ENCODE peak calls at places on chromosomes 13 and 19, in eight cellular contexts. One of them, this sample, is unnamed.

GRCh38 chr13:80695841-80696240 is 354.9 kb upstream of the SPRY2 start:
- DNase-seq in activated naive CD8-positive, alpha-beta T cell treated with anti-CD3 and anti-CD28 coated beads, Interleukin-2, amount 50 U/mL, for 24 hours: no peak
- DNase-seq in T-helper 2 cell: no peak
- DNase-seq in left cardiac atrium: no peak
- DNase-seq in stimulated activated CD4-positive, alpha-beta T cell treated with anti-CD3 and anti-CD28 coated beads, Interleukin-2, amount 100 ng/mL, for 24 hours: no peak
- DNase-seq in bronchial epithelial cell: no peak
- DNase-seq in AG09319: no peak
- DNase-seq in M059J: no peak
- DNase-seq in this sample: no peak

GRCh38 chr13:40187324-40187795 is 479.1 kb downstream of the FOXO1 start:
- DNase-seq in AG09319: no peak
- DNase-seq in M059J: no peak
- DNase-seq in T-helper 2 cell: no peak
- DNase-seq in stimulated activated CD4-positive, alpha-beta T cell treated with anti-CD3 and anti-CD28 coated beads, Interleukin-2, amount 100 ng/mL, for 24 hours: peak
- DNase-seq in left cardiac atrium: no peak
- DNase-seq in bronchial epithelial cell: no peak
- DNase-seq in activated naive CD8-positive, alpha-beta T cell treated with anti-CD3 and anti-CD28 coated beads, Interleukin-2, amount 50 U/mL, for 24 hours: peak
- DNase-seq in this sample: no peak

GRCh38 chr13:76672422-76672821 is 213.8 kb downstream of the KCTD12 start:
- DNase-seq in bronchial epithelial cell: peak
- DNase-seq in M059J: peak
- DNase-seq in T-helper 2 cell: no peak
- DNase-seq in activated naive CD8-positive, alpha-beta T cell treated with anti-CD3 and anti-CD28 coated beads, Interleukin-2, amount 50 U/mL, for 24 hours: no peak
- DNase-seq in AG09319: no peak
- DNase-seq in stimulated activated CD4-positive, alpha-beta T cell treated with anti-CD3 and anti-CD28 coated beads, Interleukin-2, amount 100 ng/mL, for 24 hours: no peak
- DNase-seq in left cardiac atrium: no peak
- DNase-seq in this sample: no peak

GRCh38 chr13:110541526-110541920 is 20.0 kb downstream of the RAB20 start:
- DNase-seq in activated naive CD8-positive, alpha-beta T cell treated with anti-CD3 and anti-CD28 coated beads, Interleukin-2, amount 50 U/mL, for 24 hours: no peak
- DNase-seq in AG09319: no peak
- DNase-seq in M059J: no peak
- DNase-seq in stimulated activated CD4-positive, alpha-beta T cell treated with anti-CD3 and anti-CD28 coated beads, Interleukin-2, amount 100 ng/mL, for 24 hours: no peak
- DNase-seq in left cardiac atrium: no peak
- DNase-seq in T-helper 2 cell: no peak
- DNase-seq in bronchial epithelial cell: peak
- DNase-seq in this sample: no peak

GRCh38 chr19:16076958-16077611 is 790 bp downstream of the TPM4 start:
- DNase-seq in M059J: peak
- DNase-seq in AG09319: no peak
- DNase-seq in bronchial epithelial cell: no peak
- DNase-seq in left cardiac atrium: peak
- DNase-seq in stimulated activated CD4-positive, alpha-beta T cell treated with anti-CD3 and anti-CD28 coated beads, Interleukin-2, amount 100 ng/mL, for 24 hours: peak
- DNase-seq in T-helper 2 cell: no peak
- DNase-seq in activated naive CD8-positive, alpha-beta T cell treated with anti-CD3 and anti-CD28 coated beads, Interleukin-2, amount 50 U/mL, for 24 hours: peak
- DNase-seq in this sample: peak

GRCh38 chr19:42469311-42470239 is 26.8 kb upstream of the CXCL17 start:
- DNase-seq in stimulated activated CD4-positive, alpha-beta T cell treated with anti-CD3 and anti-CD28 coated beads, Interleukin-2, amount 100 ng/mL, for 24 hours: no peak
- DNase-seq in M059J: peak
- DNase-seq in left cardiac atrium: no peak
- DNase-seq in T-helper 2 cell: no peak
- DNase-seq in activated naive CD8-positive, alpha-beta T cell treated with anti-CD3 and anti-CD28 coated beads, Interleukin-2, amount 50 U/mL, for 24 hours: peak
- DNase-seq in bronchial epithelial cell: no peak
- DNase-seq in AG09319: no peak
- DNase-seq in this sample: no peak

GRCh38 chr19:28634837-28635236 is 578.1 kb downstream of the UQCRFS1 start:
- DNase-seq in AG09319: no peak
- DNase-seq in activated naive CD8-positive, alpha-beta T cell treated with anti-CD3 and anti-CD28 coated beads, Interleukin-2, amount 50 U/mL, for 24 hours: no peak
- DNase-seq in bronchial epithelial cell: no peak
- DNase-seq in T-helper 2 cell: no peak
- DNase-seq in stimulated activated CD4-positive, alpha-beta T cell treated with anti-CD3 and anti-CD28 coated beads, Interleukin-2, amount 100 ng/mL, for 24 hours: no peak
- DNase-seq in left cardiac atrium: no peak
- DNase-seq in M059J: no peak
- DNase-seq in this sample: no peak

GRCh38 chr19:19106061-19106551 is 32.2 kb downstream of the TMEM161A start:
- DNase-seq in activated naive CD8-positive, alpha-beta T cell treated with anti-CD3 and anti-CD28 coated beads, Interleukin-2, amount 50 U/mL, for 24 hours: no peak
- DNase-seq in stimulated activated CD4-positive, alpha-beta T cell treated with anti-CD3 and anti-CD28 coated beads, Interleukin-2, amount 100 ng/mL, for 24 hours: no peak
- DNase-seq in left cardiac atrium: peak
- DNase-seq in bronchial epithelial cell: no peak
- DNase-seq in T-helper 2 cell: no peak
- DNase-seq in M059J: no peak
- DNase-seq in AG09319: no peak
- DNase-seq in this sample: no peak

GRCh38 chr19:4556574-4557185 is 2.8 kb downstream of the SEMA6B start:
- DNase-seq in stimulated activated CD4-positive, alpha-beta T cell treated with anti-CD3 and anti-CD28 coated beads, Interleukin-2, amount 100 ng/mL, for 24 hours: peak
- DNase-seq in left cardiac atrium: peak
- DNase-seq in bronchial epithelial cell: no peak
- DNase-seq in AG09319: no peak
- DNase-seq in T-helper 2 cell: no peak
- DNase-seq in M059J: no peak
- DNase-seq in activated naive CD8-positive, alpha-beta T cell treated with anti-CD3 and anti-CD28 coated beads, Interleukin-2, amount 50 U/mL, for 24 hours: peak
- DNase-seq in this sample: no peak

GRCh38 chr19:6672693-6673290 is 2.8 kb upstream of the TNFSF14 start:
- DNase-seq in T-helper 2 cell: no peak
- DNase-seq in activated naive CD8-positive, alpha-beta T cell treated with anti-CD3 and anti-CD28 coated beads, Interleukin-2, amount 50 U/mL, for 24 hours: no peak
- DNase-seq in AG09319: no peak
- DNase-seq in M059J: no peak
- DNase-seq in bronchial epithelial cell: no peak
- DNase-seq in stimulated activated CD4-positive, alpha-beta T cell treated with anti-CD3 and anti-CD28 coated beads, Interleukin-2, amount 100 ng/mL, for 24 hours: no peak
- DNase-seq in left cardiac atrium: no peak
- DNase-seq in this sample: no peak

GRCh38 chr13:48647625-48648024 is 6.1 kb upstream of the CYSLTR2 start:
- DNase-seq in bronchial epithelial cell: no peak
- DNase-seq in AG09319: no peak
- DNase-seq in stimulated activated CD4-positive, alpha-beta T cell treated with anti-CD3 and anti-CD28 coated beads, Interleukin-2, amount 100 ng/mL, for 24 hours: no peak
- DNase-seq in T-helper 2 cell: no peak
- DNase-seq in activated naive CD8-positive, alpha-beta T cell treated with anti-CD3 and anti-CD28 coated beads, Interleukin-2, amount 50 U/mL, for 24 hours: no peak
- DNase-seq in M059J: no peak
- DNase-seq in left cardiac atrium: no peak
- DNase-seq in this sample: no peak

GRCh38 chr19:45947926-45948325 is 25.7 kb downstream of the NOVA2 start:
- DNase-seq in M059J: peak
- DNase-seq in T-helper 2 cell: no peak
- DNase-seq in AG09319: no peak
- DNase-seq in bronchial epithelial cell: peak
- DNase-seq in left cardiac atrium: no peak
- DNase-seq in stimulated activated CD4-positive, alpha-beta T cell treated with anti-CD3 and anti-CD28 coated beads, Interleukin-2, amount 100 ng/mL, for 24 hours: no peak
- DNase-seq in activated naive CD8-positive, alpha-beta T cell treated with anti-CD3 and anti-CD28 coated beads, Interleukin-2, amount 50 U/mL, for 24 hours: no peak
- DNase-seq in this sample: no peak

This sample was measured in activated B cell treated with CpG ODN at 0.5 μM for 24 hours.